ENCODE peak calls at places on chromosomes 1 and 21, in nine cellular contexts. E is A549, R is omental fat pad, N is fibroblast of pulmonary artery, Y is PC-9, U is kidney epithelial cell, F is right lobe of liver, C is astrocyte of the cerebellum, J is H9. Z is an unnamed sample.

GRCh38 chr1:78419309-78419708 is 71.5 kb upstream of the PTGFR start:
- DNase-seq in F (no peak), C (peak), R (no peak), J (no peak), U (no peak), Y (no peak), E (no peak), N (no peak), Z (no peak)

GRCh38 chr1:236576004-236576403 is 28.3 kb downstream of the HEATR1 start:
- DNase-seq in E (no peak), J (no peak), U (no peak), C (no peak), F (no peak), Y (no peak), N (peak), R (no peak), Z (no peak)

GRCh38 chr21:31408306-31409088 is 64.4 kb upstream of the TIAM1 start:
- DNase-seq in Y (no peak), R (no peak), J (no peak), F (no peak), N (no peak), C (no peak), U (no peak), E (no peak), Z (no peak)

GRCh38 chr1:204398197-204399125 is 13.2 kb downstream of the PPP1R15B start:
- DNase-seq in F (peak), Y (peak), E (peak), J (peak), C (peak), N (peak), R (no peak), U (no peak), Z (peak)

GRCh38 chr1:85047144-85047471 is 1.2 kb downstream of the MCOLN3 start:
- DNase-seq in J (no peak), F (no peak), N (no peak), U (no peak), E (no peak), C (no peak), R (no peak), Y (no peak), Z (no peak)

GRCh38 chr1:201319631-201320030 is 36.3 kb downstream of the PKP1 start:
- DNase-seq in E (no peak), R (no peak), N (no peak), J (no peak), C (no peak), F (no peak), U (no peak), Y (no peak), Z (no peak)

GRCh38 chr1:84387480-84388163 is 10.7 kb upstream of the DNASE2B start:
- DNase-seq in N (no peak), F (no peak), U (no peak), C (no peak), E (no peak), J (no peak), Y (no peak), R (no peak), Z (no peak)

GRCh38 chr1:10667815-10668214 is 128.6 kb downstream of the CASZ1 start:
- DNase-seq in E (no peak), Y (no peak), J (no peak), F (no peak), U (no peak), R (no peak), N (no peak), C (no peak), Z (no peak)

GRCh38 chr1:100482167-100482566 is 55.8 kb upstream of the GPR88 start:
- DNase-seq in J (no peak), E (no peak), N (no peak), F (no peak), R (no peak), C (no peak), U (no peak), Y (no peak), Z (no peak)

GRCh38 chr1:6181347-6181770 is 1.2 kb upstream of the CHD5 start:
- DNase-seq in N (no peak), E (no peak), C (no peak), J (no peak), U (no peak), F (no peak), R (no peak), Y (no peak), Z (no peak)

GRCh38 chr1:84969489-84970250 is 27.2 kb downstream of the MCOLN2 start:
- DNase-seq in U (no peak), J (no peak), Y (no peak), C (no peak), R (no peak), N (no peak), E (no peak), F (no peak), Z (no peak)

GRCh38 chr1:206907304-206907991 is 10.2 kb downstream of the IL24 start:
- DNase-seq in E (peak), U (no peak), Y (no peak), J (peak), C (no peak), N (no peak), F (peak), R (no peak), Z (peak)

GRCh38 chr1:79912813-79913212 is 906.3 kb upstream of the ADGRL4 start:
- DNase-seq in U (no peak), E (no peak), R (no peak), J (no peak), Y (no peak), F (no peak), N (no peak), C (no peak), Z (no peak)

GRCh38 chr1:152855661-152856060 is 4.1 kb upstream of the LCE7A start:
- DNase-seq in C (no peak), J (no peak), E (no peak), Y (no peak), N (no peak), F (no peak), R (no peak), U (no peak), Z (no peak)

GRCh38 chr1:2179283-2180013 is 15.1 kb downstream of the FAAP20 start:
- DNase-seq in E (no peak), C (no peak), Y (no peak), R (no peak), N (no peak), F (no peak), J (no peak), U (no peak), Z (no peak)

GRCh38 chr1:159066108-159066507 is 10.5 kb downstream of the AIM2 start:
- DNase-seq in C (no peak), E (no peak), R (no peak), N (no peak), Y (no peak), U (no peak), J (no peak), F (no peak), Z (no peak)

GRCh38 chr1:244325056-244325764 is 126.5 kb downstream of the ADSS2 start:
- DNase-seq in Y (no peak), E (no peak), U (no peak), J (peak), C (no peak), R (no peak), F (no peak), N (no peak), Z (no peak)

GRCh38 chr1:30040081-30041019 is 683.0 kb downstream of the MATN1 start:
- DNase-seq in N (no peak), R (no peak), C (no peak), E (no peak), J (no peak), U (no peak), F (no peak), Y (no peak), Z (no peak)

GRCh38 chr21:32190491-32191144 is 88.2 kb downstream of the MIS18A start:
- DNase-seq in U (no peak), F (no peak), J (no peak), Y (no peak), R (no peak), N (no peak), C (no peak), E (no peak), Z (no peak)

GRCh38 chr21:29072873-29073221 is 601 bp downstream of the CCT8 start:
- DNase-seq in N (peak), U (no peak), C (no peak), F (no peak), E (no peak), R (no peak), J (no peak), Y (no peak), Z (peak)

GRCh38 chr1:9700340-9700739 is 48.8 kb downstream of the PIK3CD start:
- DNase-seq in Y (peak), U (peak), J (no peak), E (peak), F (no peak), N (peak), C (peak), R (no peak), Z (no peak)

GRCh38 chr1:44557756-44558155 is 116.5 kb downstream of the TMEM53 start:
- DNase-seq in R (no peak), E (no peak), Y (peak), J (no peak), F (no peak), U (no peak), C (no peak), N (peak), Z (no peak)

GRCh38 chr1:15192916-15193550 is 39.5 kb downstream of the TMEM51 start:
- DNase-seq in Y (no peak), E (no peak), F (no peak), R (no peak), J (no peak), N (no peak), U (no peak), C (no peak), Z (no peak)

GRCh38 chr1:209618756-209619420 is 33.3 kb downstream of the LAMB3 start:
- DNase-seq in J (no peak), F (no peak), R (no peak), E (no peak), U (no peak), C (no peak), Y (no peak), N (no peak), Z (no peak)

GRCh38 chr1:156959414-156959813 is 39.0 kb downstream of the LRRC71 start:
- DNase-seq in F (no peak), C (no peak), E (no peak), N (no peak), R (no peak), U (no peak), Y (peak), J (no peak), Z (no peak)

GRCh38 chr1:167121375-167122120 is 27.7 kb downstream of the STYXL2 start:
- DNase-seq in J (peak), N (no peak), Y (peak), U (no peak), E (peak), R (no peak), F (peak), C (no peak), Z (peak)

GRCh38 chr1:154329551-154330131 is 4.3 kb downstream of the ATP8B2 start:
- DNase-seq in N (no peak), C (no peak), R (no peak), Y (no peak), F (no peak), E (no peak), U (no peak), J (no peak), Z (no peak)

GRCh38 chr1:11072216-11072917 is 12.5 kb upstream of the SRM start:
- DNase-seq in U (no peak), E (no peak), F (no peak), R (no peak), Y (no peak), C (no peak), N (no peak), J (no peak), Z (no peak)

GRCh38 chr1:223515416-223515815 is 122.2 kb downstream of the CCDC185 start:
- DNase-seq in E (no peak), U (no peak), F (no peak), Y (no peak), R (no peak), J (no peak), C (no peak), N (no peak), Z (no peak)

GRCh38 chr1:53540604-53541262 is 81.5 kb downstream of the DMRTB1 start:
- DNase-seq in C (no peak), U (no peak), R (no peak), J (no peak), E (no peak), F (no peak), Y (no peak), N (no peak), Z (no peak)

GRCh38 chr1:53543130-53543770 is 84.1 kb downstream of the DMRTB1 start:
- DNase-seq in E (no peak), Y (no peak), F (peak), J (no peak), U (no peak), N (no peak), R (no peak), C (no peak), Z (no peak)

GRCh38 chr1:53541263-53541625 is 82.0 kb downstream of the DMRTB1 start:
- DNase-seq in E (no peak), N (no peak), C (no peak), F (peak), Y (no peak), U (no peak), R (no peak), J (no peak), Z (no peak)

GRCh38 chr1:53542551-53542950 is 83.4 kb downstream of the DMRTB1 start:
- DNase-seq in F (peak), E (no peak), R (no peak), J (no peak), U (no peak), Y (no peak), N (no peak), C (no peak), Z (no peak)

DNA sequence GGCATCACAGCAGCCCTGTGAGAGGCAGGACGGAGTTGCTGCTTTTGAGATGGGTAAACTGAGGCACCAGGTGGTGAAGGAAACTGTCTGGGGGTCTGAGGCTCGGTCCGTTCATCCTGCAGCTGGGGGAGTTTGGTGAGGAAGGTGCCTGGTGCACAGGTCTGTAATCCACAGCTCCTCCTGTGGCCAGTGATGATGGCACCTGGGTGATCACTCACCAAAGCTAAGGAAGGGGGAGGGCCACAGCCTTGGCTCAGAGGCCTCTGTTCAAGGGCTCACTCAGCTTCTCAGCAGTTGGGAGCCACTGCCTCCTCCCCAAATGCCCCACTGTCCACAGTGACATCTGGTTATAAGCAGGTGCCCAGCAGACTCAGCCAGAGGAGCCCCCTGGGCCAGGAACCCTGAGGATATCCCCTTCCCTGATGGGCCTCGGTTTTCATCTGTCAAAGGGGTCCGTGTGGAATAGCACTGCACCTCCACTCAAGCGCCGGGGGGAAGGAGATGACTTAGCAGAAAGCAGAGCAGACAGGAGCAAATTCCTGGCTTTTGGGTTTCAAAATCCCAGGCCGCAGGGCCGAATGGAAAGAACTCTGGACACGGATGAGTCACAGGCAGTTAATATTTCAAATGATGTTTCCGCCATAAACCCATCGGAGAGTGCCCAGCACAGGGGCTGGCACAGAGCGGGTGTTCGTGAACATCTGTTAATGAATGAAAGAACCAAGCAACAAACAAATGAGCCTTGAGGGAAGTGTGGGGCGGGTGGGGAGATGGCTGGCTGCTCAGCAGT is 82.8 kb downstream of the DMRTB1 start:
- DNase-seq in U (peak), J (peak), F (peak), R (no peak), E (peak), C (peak), N (peak), Y (peak), Z (peak)
- TF ChIP-seq CTCF in U (peak), J (peak), F (no peak), R (no peak), E (peak), C (peak), N (peak), Y (peak), Z (peak)

DNA sequence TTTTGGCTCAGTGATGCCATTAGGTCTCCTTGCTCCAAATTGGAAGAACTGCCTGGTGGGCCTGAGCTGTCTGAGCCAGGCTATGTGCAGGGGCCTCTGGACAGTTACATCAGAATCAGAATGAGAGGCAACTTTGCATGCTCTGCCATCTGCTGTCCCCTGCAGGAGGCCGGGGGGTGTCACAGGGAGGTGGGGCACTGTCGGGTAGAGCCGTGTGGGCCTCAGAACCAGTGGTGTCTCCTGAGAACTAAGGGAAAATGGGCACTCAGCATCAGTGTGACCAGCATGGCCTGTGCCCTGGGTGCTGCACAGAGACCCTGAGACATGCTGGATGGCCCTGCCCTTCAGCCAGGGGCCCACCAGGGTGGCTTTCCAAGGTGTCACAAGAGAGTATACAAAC is 47.0 kb upstream of the COL6A1 start:
- DNase-seq in E (no peak), U (no peak), J (no peak), F (no peak), Y (no peak), C (no peak), R (no peak), N (no peak), Z (no peak)
- TF ChIP-seq CTCF in E (no peak), U (no peak), J (no peak), F (no peak), Y (no peak), C (no peak), R (no peak), N (no peak), Z (no peak)

GRCh38 chr1:37174876-37175275 is 140.6 kb upstream of the GRIK3 start:
- DNase-seq in Y (no peak), C (no peak), J (no peak), N (no peak), E (no peak), R (no peak), F (no peak), U (no peak), Z (no peak)
- TF ChIP-seq CTCF in Y (no peak), C (no peak), J (no peak), N (no peak), E (no peak), R (no peak), F (no peak), U (no peak), Z (no peak)

GRCh38 chr1:235553063-235553675 is 48.9 kb upstream of the B3GALNT2 start:
- DNase-seq in U (no peak), J (no peak), E (no peak), N (no peak), C (no peak), F (no peak), Y (no peak), R (no peak), Z (no peak)

GRCh38 chr1:235556807-235557206 is 52.6 kb upstream of the B3GALNT2 start:
- DNase-seq in E (no peak), R (no peak), U (no peak), Y (no peak), J (no peak), F (no peak), C (no peak), N (no peak), Z (no peak)

GRCh38 chr1:235562589-235562988 is 58.3 kb upstream of the B3GALNT2 start:
- DNase-seq in E (no peak), U (no peak), F (no peak), R (no peak), Y (no peak), C (no peak), N (no peak), J (no peak), Z (no peak)

GRCh38 chr1:235558783-235559182 is 54.5 kb upstream of the B3GALNT2 start:
- DNase-seq in F (no peak), E (no peak), Y (no peak), N (no peak), C (no peak), U (no peak), R (no peak), J (no peak), Z (no peak)

DNA sequence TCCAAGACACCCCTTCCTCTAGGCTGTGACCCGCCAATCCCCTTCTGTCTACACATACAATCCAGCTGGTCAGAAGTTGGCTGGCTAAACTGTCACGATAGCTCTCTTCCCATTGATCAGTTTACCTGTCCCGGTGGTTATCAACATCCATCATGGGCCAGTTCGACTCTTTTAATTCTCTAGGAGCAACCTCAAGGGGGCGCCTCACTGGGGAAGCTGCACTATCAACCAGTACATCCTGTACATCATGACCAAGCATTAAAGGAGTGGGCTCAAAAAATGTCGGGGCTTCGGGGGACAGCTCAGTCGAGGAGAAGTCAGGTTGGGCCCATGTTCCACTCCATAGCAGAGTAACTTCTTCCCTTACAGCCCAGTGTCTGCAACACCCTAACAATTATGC is 53.2 kb upstream of the B3GALNT2 start:
- DNase-seq in F (no peak), C (no peak), Y (no peak), J (peak), U (no peak), R (no peak), N (no peak), E (no peak), Z (peak)
- TF ChIP-seq CTCF in F (no peak), C (no peak), Y (peak), J (peak), U (peak), R (no peak), N (no peak), E (no peak), Z (peak)

GRCh38 chr1:145688328-145688727 is 18.8 kb downstream of the PDZK1 start:
- DNase-seq in E (no peak), R (no peak), U (no peak), F (no peak), C (no peak), N (no peak), Y (no peak), J (no peak), Z (no peak)
- TF ChIP-seq CTCF in E (no peak), R (no peak), U (no peak), F (no peak), C (no peak), N (no peak), Y (no peak), J (no peak), Z (no peak)

DNA sequence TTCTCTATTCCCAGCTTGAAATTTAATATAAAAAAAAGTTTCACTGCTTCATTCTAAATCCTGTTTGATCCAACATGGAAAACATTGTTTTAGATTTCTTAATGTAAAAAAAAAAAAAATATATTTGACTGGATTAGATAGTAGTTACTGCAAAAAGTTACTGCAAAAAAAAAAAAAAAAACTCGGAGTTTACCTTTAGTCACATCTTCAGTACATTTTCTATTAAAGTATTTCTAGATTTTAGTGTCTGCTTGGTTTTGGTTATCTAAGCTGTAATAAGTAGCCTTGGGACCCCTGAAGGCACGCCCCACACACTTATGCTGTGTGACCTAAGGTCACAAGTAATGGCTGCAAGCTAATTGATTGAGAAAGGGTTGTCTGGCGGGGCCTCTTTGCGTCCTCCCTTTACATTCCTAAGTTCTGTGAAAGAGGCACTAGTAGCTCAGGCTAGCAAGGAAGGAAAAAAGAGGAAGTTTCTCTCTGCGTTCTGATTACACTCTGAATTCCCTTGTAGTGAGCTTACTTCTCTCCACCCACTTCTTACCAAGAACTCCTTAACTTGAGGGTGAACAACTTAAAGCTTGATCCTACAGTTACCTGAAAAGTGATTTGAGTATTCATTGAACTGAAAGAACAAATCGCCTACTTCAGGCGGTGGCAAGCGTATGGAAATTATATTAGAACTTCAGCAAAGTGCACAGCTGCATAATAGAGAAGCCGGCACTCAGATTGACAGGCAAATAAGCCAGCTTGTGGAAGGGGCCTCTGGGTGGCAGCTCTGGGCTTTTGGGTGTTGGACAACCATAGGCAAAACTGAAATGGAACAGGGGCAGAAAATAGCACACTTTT is 464.2 kb downstream of the USP25 start:
- DNase-seq in R (no peak), E (peak), U (peak), C (peak), F (peak), J (peak), Y (no peak), N (peak), Z (peak)
- TF ChIP-seq CTCF in R (no peak), E (peak), U (no peak), C (peak), F (peak), J (no peak), Y (no peak), N (peak), Z (no peak)